ENCODE peak calls at places on chromosomes 13 and 19, in five cellular contexts. One of them, this sample, is unnamed.

GRCh38 chr13:52383362-52383761 is 22.6 kb downstream of the THSD1 start:
- DNase-seq in AG04450: no peak
- DNase-seq in hepatocyte: no peak
- DNase-seq in GM12864: no peak
- DNase-seq in fibroblast of mammary gland: no peak
- DNase-seq in this sample: no peak

GRCh38 chr19:43826787-43827754 is at the start of gene ZNF283:
- DNase-seq in AG04450: peak; percentile 71
- DNase-seq in hepatocyte: peak; percentile 90
- DNase-seq in GM12864: peak; percentile 61
- DNase-seq in fibroblast of mammary gland: peak; percentile 89
- DNase-seq in this sample: peak; percentile 86

GRCh38 chr19:3838661-3839060 is 30.2 kb downstream of the ZFR2 start:
- DNase-seq in AG04450: no peak
- DNase-seq in hepatocyte: no peak
- DNase-seq in GM12864: no peak
- DNase-seq in fibroblast of mammary gland: no peak
- DNase-seq in this sample: no peak

GRCh38 chr13:26485786-26486185 is 71.7 kb upstream of the WASF3 start:
- DNase-seq in AG04450: no peak
- DNase-seq in hepatocyte: no peak
- DNase-seq in GM12864: no peak
- DNase-seq in fibroblast of mammary gland: no peak
- DNase-seq in this sample: no peak

GRCh38 chr19:40717880-40718773 is 1.2 kb downstream of the ITPKC start:
- DNase-seq in AG04450: no peak
- DNase-seq in hepatocyte: peak; percentile 49
- DNase-seq in GM12864: no peak
- DNase-seq in fibroblast of mammary gland: peak; percentile 59
- DNase-seq in this sample: no peak

GRCh38 chr13:112071011-112071901 is 4.3 kb downstream of the SOX1 start:
- DNase-seq in AG04450: no peak
- DNase-seq in hepatocyte: no peak
- DNase-seq in GM12864: no peak
- DNase-seq in fibroblast of mammary gland: no peak
- DNase-seq in this sample: no peak

GRCh38 chr13:33441015-33441414 is 155.5 kb upstream of the STARD13 start:
- DNase-seq in AG04450: no peak
- DNase-seq in hepatocyte: peak; percentile 23
- DNase-seq in GM12864: no peak
- DNase-seq in fibroblast of mammary gland: peak; percentile 48
- DNase-seq in this sample: no peak

GRCh38 chr19:17332677-17333581 is 1.7 kb downstream of the ANO8 start:
- DNase-seq in AG04450: no peak
- DNase-seq in hepatocyte: peak; percentile 47
- DNase-seq in GM12864: no peak
- DNase-seq in fibroblast of mammary gland: peak; percentile 63
- DNase-seq in this sample: peak; percentile 20

GRCh38 chr13:40664100-40665060 is 2.1 kb downstream of the FOXO1 start:
- DNase-seq in AG04450: no peak
- DNase-seq in hepatocyte: peak; percentile 77
- DNase-seq in GM12864: no peak
- DNase-seq in fibroblast of mammary gland: no peak
- DNase-seq in this sample: no peak

GRCh38 chr13:88086577-88086976 is 415.4 kb downstream of the SLITRK5 start:
- DNase-seq in AG04450: peak; percentile 23
- DNase-seq in hepatocyte: no peak
- DNase-seq in GM12864: no peak
- DNase-seq in fibroblast of mammary gland: peak; percentile 25
- DNase-seq in this sample: no peak

GRCh38 chr13:114025432-114026127 is 51.7 kb upstream of the C13orf46 start:
- DNase-seq in AG04450: peak; percentile 58
- DNase-seq in hepatocyte: no peak
- DNase-seq in GM12864: peak; percentile 39
- DNase-seq in fibroblast of mammary gland: peak; percentile 81
- DNase-seq in this sample: peak; percentile 27

GRCh38 chr19:15129856-15130580 is 22.8 kb downstream of the SYDE1 start:
- DNase-seq in AG04450: no peak
- DNase-seq in hepatocyte: peak; percentile 64
- DNase-seq in GM12864: no peak
- DNase-seq in fibroblast of mammary gland: no peak
- DNase-seq in this sample: no peak

GRCh38 chr13:28636677-28637317 is 22.1 kb upstream of the POMP start:
- DNase-seq in AG04450: peak; percentile 50
- DNase-seq in hepatocyte: peak; percentile 79
- DNase-seq in GM12864: no peak
- DNase-seq in fibroblast of mammary gland: peak; percentile 80
- DNase-seq in this sample: peak; percentile 57

GRCh38 chr13:75585153-75585552 is 35.6 kb downstream of the UCHL3 start:
- DNase-seq in AG04450: no peak
- DNase-seq in hepatocyte: no peak
- DNase-seq in GM12864: no peak
- DNase-seq in fibroblast of mammary gland: no peak
- DNase-seq in this sample: no peak

GRCh38 chr19:47274891-47275865 is 493 bp downstream of the INAFM1 start:
- DNase-seq in AG04450: no peak
- DNase-seq in hepatocyte: no peak
- DNase-seq in GM12864: no peak
- DNase-seq in fibroblast of mammary gland: peak; percentile 28
- DNase-seq in this sample: no peak

GRCh38 chr13:90896022-90896421 is 451.5 kb upstream of the MIR17HG start:
- DNase-seq in AG04450: no peak
- DNase-seq in hepatocyte: peak; percentile 15
- DNase-seq in GM12864: no peak
- DNase-seq in fibroblast of mammary gland: no peak
- DNase-seq in this sample: no peak

GRCh38 chr13:28355822-28356371 is 139.0 kb downstream of the FLT1 start:
- DNase-seq in AG04450: no peak
- DNase-seq in hepatocyte: peak; percentile 60
- DNase-seq in GM12864: no peak
- DNase-seq in fibroblast of mammary gland: peak; percentile 72
- DNase-seq in this sample: no peak

GRCh38 chr13:76161143-76161542 is 525.0 kb downstream of the LMO7 start:
- DNase-seq in AG04450: no peak
- DNase-seq in hepatocyte: no peak
- DNase-seq in GM12864: no peak
- DNase-seq in fibroblast of mammary gland: no peak
- DNase-seq in this sample: no peak

GRCh38 chr13:47005761-47006414 is 109.0 kb upstream of the HTR2A start:
- DNase-seq in AG04450: no peak
- DNase-seq in hepatocyte: no peak
- DNase-seq in GM12864: no peak
- DNase-seq in fibroblast of mammary gland: peak; percentile 59
- DNase-seq in this sample: no peak

GRCh38 chr13:111541752-111542529 is 221.5 kb downstream of the TEX29 start:
- DNase-seq in AG04450: no peak
- DNase-seq in hepatocyte: no peak
- DNase-seq in GM12864: no peak
- DNase-seq in fibroblast of mammary gland: no peak
- DNase-seq in this sample: no peak

GRCh38 chr13:73088332-73088935 is 29.6 kb downstream of the KLF5 start:
- DNase-seq in AG04450: no peak
- DNase-seq in hepatocyte: no peak
- DNase-seq in GM12864: no peak
- DNase-seq in fibroblast of mammary gland: no peak
- DNase-seq in this sample: no peak

GRCh38 chr19:32720216-32720935 is 809 bp downstream of the TDRD12 start:
- DNase-seq in AG04450: no peak
- DNase-seq in hepatocyte: no peak
- DNase-seq in GM12864: no peak
- DNase-seq in fibroblast of mammary gland: no peak
- DNase-seq in this sample: no peak
- H3K4me3 ChIP-seq in AG04450: no peak overlapping the region
- H3K4me3 ChIP-seq in hepatocyte: no peak overlapping the region
- H3K4me3 ChIP-seq in GM12864: no peak overlapping the region
- H3K4me3 ChIP-seq in fibroblast of mammary gland: no peak overlapping the region
- H3K4me3 ChIP-seq in this sample: no peak overlapping the region

GRCh38 chr19:13154911-13155471 is 4.8 kb downstream of the IER2 start:
- DNase-seq in AG04450: no peak
- DNase-seq in hepatocyte: peak; percentile 92
- DNase-seq in GM12864: peak; percentile 66
- DNase-seq in fibroblast of mammary gland: peak; percentile 58
- DNase-seq in this sample: no peak
- TF ChIP-seq CTCF in AG04450: peak; percentile 32
- TF ChIP-seq CTCF in hepatocyte: peak; percentile 26
- TF ChIP-seq CTCF in GM12864: peak; percentile 65
- TF ChIP-seq CTCF in fibroblast of mammary gland: peak; percentile 16
- TF ChIP-seq CTCF in this sample: peak; percentile 16

GRCh38 chr19:36837902-36838783 is at the start of gene ZNF790:
- DNase-seq in AG04450: peak; percentile 70
- DNase-seq in hepatocyte: peak; percentile 94
- DNase-seq in GM12864: peak; percentile 79
- DNase-seq in fibroblast of mammary gland: peak; percentile 91
- DNase-seq in this sample: peak; percentile 68
- H3K4me3 ChIP-seq in AG04450: peak within 1 kb of the TSS; percentile 80
- H3K4me3 ChIP-seq in hepatocyte: peak within 1 kb of the TSS; percentile 70
- H3K4me3 ChIP-seq in GM12864: peak within 1 kb of the TSS; percentile 69
- H3K4me3 ChIP-seq in fibroblast of mammary gland: peak within 1 kb of the TSS; percentile 88
- H3K4me3 ChIP-seq in this sample: peak within 1 kb of the TSS; percentile 59

GRCh38 chr19:38851622-38852230 is 1.9 kb upstream of the HNRNPL start:
- DNase-seq in AG04450: peak; percentile 79
- DNase-seq in hepatocyte: peak; percentile 99
- DNase-seq in GM12864: no peak
- DNase-seq in fibroblast of mammary gland: peak; percentile 84
- DNase-seq in this sample: peak; percentile 67

GRCh38 chr19:38849147-38849745 is 540 bp downstream of the HNRNPL start:
- DNase-seq in AG04450: peak; percentile 89
- DNase-seq in hepatocyte: peak; percentile 99
- DNase-seq in GM12864: peak; percentile 81
- DNase-seq in fibroblast of mammary gland: peak; percentile 92
- DNase-seq in this sample: peak; percentile 73

GRCh38 chr19:38850976-38851621 is 1.3 kb upstream of the HNRNPL start:
- DNase-seq in AG04450: no peak
- DNase-seq in hepatocyte: peak; percentile 41
- DNase-seq in GM12864: no peak
- DNase-seq in fibroblast of mammary gland: no peak
- DNase-seq in this sample: no peak

GRCh38 chr19:38849746-38850230 is at the start of gene HNRNPL:
- DNase-seq in AG04450: no peak
- DNase-seq in hepatocyte: no peak
- DNase-seq in GM12864: no peak
- DNase-seq in fibroblast of mammary gland: no peak
- DNase-seq in this sample: no peak

GRCh38 chr19:38850231-38850975 is 617 bp upstream of the HNRNPL start:
- DNase-seq in AG04450: peak; percentile 100
- DNase-seq in hepatocyte: peak; percentile 100
- DNase-seq in GM12864: peak; percentile 100
- DNase-seq in fibroblast of mammary gland: peak; percentile 100
- DNase-seq in this sample: peak; percentile 100
- TF ChIP-seq CTCF in AG04450: peak; percentile 23
- TF ChIP-seq CTCF in hepatocyte: peak; percentile 13
- TF ChIP-seq CTCF in GM12864: peak; percentile 7
- TF ChIP-seq CTCF in fibroblast of mammary gland: no peak
- TF ChIP-seq CTCF in this sample: no peak

GRCh38 chr19:55460670-55461258 is 678 bp downstream of the ISOC2 start:
- DNase-seq in AG04450: peak; percentile 48
- DNase-seq in hepatocyte: peak; percentile 91
- DNase-seq in GM12864: no peak
- DNase-seq in fibroblast of mammary gland: peak; percentile 88
- DNase-seq in this sample: no peak

GRCh38 chr19:55461259-55461973 is at the start of gene ISOC2:
- DNase-seq in AG04450: peak; percentile 99
- DNase-seq in hepatocyte: peak; percentile 100
- DNase-seq in GM12864: peak; percentile 99
- DNase-seq in fibroblast of mammary gland: peak; percentile 99
- DNase-seq in this sample: peak; percentile 98

GRCh38 chr19:55461974-55462628 is 659 bp upstream of the ISOC2 start:
- DNase-seq in AG04450: no peak
- DNase-seq in hepatocyte: no peak
- DNase-seq in GM12864: no peak
- DNase-seq in fibroblast of mammary gland: peak; percentile 48
- DNase-seq in this sample: no peak

GRCh38 chr19:55459551-55459949 is 1.9 kb downstream of the ISOC2 start:
- DNase-seq in AG04450: no peak
- DNase-seq in hepatocyte: no peak
- DNase-seq in GM12864: no peak
- DNase-seq in fibroblast of mammary gland: no peak
- DNase-seq in this sample: no peak

GRCh38 chr19:55459950-55460657 is 1.3 kb downstream of the ISOC2 start:
- DNase-seq in AG04450: no peak
- DNase-seq in hepatocyte: no peak
- DNase-seq in GM12864: no peak
- DNase-seq in fibroblast of mammary gland: peak; percentile 34
- DNase-seq in this sample: no peak
- H3K4me3 ChIP-seq in AG04450: peak overlapping the region; percentile 97
- H3K4me3 ChIP-seq in hepatocyte: peak overlapping the region; percentile 17
- H3K4me3 ChIP-seq in GM12864: no peak overlapping the region
- H3K4me3 ChIP-seq in fibroblast of mammary gland: peak overlapping the region; percentile 86
- H3K4me3 ChIP-seq in this sample: peak overlapping the region; percentile 92